ENCODE peak calls at places on chromosome 22, in eight cellular contexts. One of them, this sample, is unnamed.

GRCh38 chr22:18044548-18045271 is 20.3 kb upstream of the MICAL3 start:
- DNase-seq in tibial nerve: peak; percentile 44
- DNase-seq in cardiac muscle cell: peak; percentile 35
- DNase-seq in aorta: no peak
- DNase-seq in A549: no peak
- DNase-seq in upper lobe of right lung: peak; percentile 61
- DNase-seq in GM23248: no peak
- DNase-seq in naive thymus-derived CD4-positive, alpha-beta T cell: no peak
- DNase-seq in this sample: peak; percentile 69

GRCh38 chr22:26429458-26430238 is 588 bp downstream of the ASPHD2 start:
- DNase-seq in tibial nerve: no peak
- DNase-seq in naive thymus-derived CD4-positive, alpha-beta T cell: no peak
- DNase-seq in A549: no peak
- DNase-seq in upper lobe of right lung: no peak
- DNase-seq in cardiac muscle cell: no peak
- DNase-seq in aorta: no peak
- DNase-seq in GM23248: peak; percentile 29
- DNase-seq in this sample: no peak

GRCh38 chr22:33726294-33726711 is 194.0 kb downstream of the LARGE1 start:
- DNase-seq in tibial nerve: no peak
- DNase-seq in cardiac muscle cell: peak; percentile 28
- DNase-seq in A549: no peak
- DNase-seq in naive thymus-derived CD4-positive, alpha-beta T cell: no peak
- DNase-seq in GM23248: peak; percentile 75
- DNase-seq in upper lobe of right lung: no peak
- DNase-seq in aorta: no peak
- DNase-seq in this sample: no peak

GRCh38 chr22:26033586-26033985 is 135.7 kb upstream of the SEZ6L start:
- DNase-seq in naive thymus-derived CD4-positive, alpha-beta T cell: no peak
- DNase-seq in GM23248: no peak
- DNase-seq in A549: no peak
- DNase-seq in cardiac muscle cell: no peak
- DNase-seq in aorta: no peak
- DNase-seq in tibial nerve: no peak
- DNase-seq in upper lobe of right lung: no peak
- DNase-seq in this sample: no peak

GRCh38 chr22:22023581-22024137 is 41.1 kb upstream of the TOP3B start:
- DNase-seq in cardiac muscle cell: no peak
- DNase-seq in upper lobe of right lung: no peak
- DNase-seq in naive thymus-derived CD4-positive, alpha-beta T cell: no peak
- DNase-seq in tibial nerve: no peak
- DNase-seq in aorta: no peak
- DNase-seq in GM23248: no peak
- DNase-seq in A549: no peak
- DNase-seq in this sample: no peak

GRCh38 chr22:38437416-38437815 is 17.6 kb downstream of the KCNJ4 start:
- DNase-seq in naive thymus-derived CD4-positive, alpha-beta T cell: no peak
- DNase-seq in cardiac muscle cell: no peak
- DNase-seq in tibial nerve: no peak
- DNase-seq in aorta: no peak
- DNase-seq in A549: no peak
- DNase-seq in upper lobe of right lung: no peak
- DNase-seq in GM23248: no peak
- DNase-seq in this sample: no peak

GRCh38 chr22:37284807-37285355 is 2.6 kb downstream of the CYTH4 start:
- DNase-seq in upper lobe of right lung: peak; percentile 76
- DNase-seq in naive thymus-derived CD4-positive, alpha-beta T cell: no peak
- DNase-seq in aorta: peak; percentile 88
- DNase-seq in A549: no peak
- DNase-seq in tibial nerve: peak; percentile 45
- DNase-seq in GM23248: no peak
- DNase-seq in cardiac muscle cell: no peak
- DNase-seq in this sample: peak; percentile 25

GRCh38 chr22:45878901-45879551 is 97.9 kb downstream of the WNT7B start:
- DNase-seq in tibial nerve: no peak
- DNase-seq in cardiac muscle cell: no peak
- DNase-seq in upper lobe of right lung: peak; percentile 64
- DNase-seq in GM23248: no peak
- DNase-seq in naive thymus-derived CD4-positive, alpha-beta T cell: no peak
- DNase-seq in A549: no peak
- DNase-seq in aorta: no peak
- DNase-seq in this sample: no peak

GRCh38 chr22:25564979-25565677 is 653 bp downstream of the GRK3 start:
- DNase-seq in naive thymus-derived CD4-positive, alpha-beta T cell: peak; percentile 55
- DNase-seq in cardiac muscle cell: peak; percentile 31
- DNase-seq in aorta: peak; percentile 58
- DNase-seq in GM23248: peak; percentile 42
- DNase-seq in tibial nerve: no peak
- DNase-seq in A549: peak; percentile 3
- DNase-seq in upper lobe of right lung: peak; percentile 78
- DNase-seq in this sample: no peak

GRCh38 chr22:46524203-46524740 is 13.1 kb downstream of the CELSR1 start:
- DNase-seq in cardiac muscle cell: no peak
- DNase-seq in upper lobe of right lung: no peak
- DNase-seq in GM23248: no peak
- DNase-seq in naive thymus-derived CD4-positive, alpha-beta T cell: no peak
- DNase-seq in tibial nerve: no peak
- DNase-seq in aorta: no peak
- DNase-seq in A549: no peak
- DNase-seq in this sample: no peak

GRCh38 chr22:36215976-36216375 is 14.4 kb upstream of the APOL4 start:
- DNase-seq in GM23248: no peak
- DNase-seq in cardiac muscle cell: no peak
- DNase-seq in tibial nerve: no peak
- DNase-seq in naive thymus-derived CD4-positive, alpha-beta T cell: no peak
- DNase-seq in upper lobe of right lung: no peak
- DNase-seq in A549: no peak
- DNase-seq in aorta: no peak
- DNase-seq in this sample: no peak
- H3K27ac ChIP-seq in GM23248: no peak overlapping the region
- H3K27ac ChIP-seq in cardiac muscle cell: no peak overlapping the region
- H3K27ac ChIP-seq in tibial nerve: no peak overlapping the region
- H3K27ac ChIP-seq in naive thymus-derived CD4-positive, alpha-beta T cell: no peak overlapping the region
- H3K27ac ChIP-seq in upper lobe of right lung: no peak overlapping the region
- H3K27ac ChIP-seq in A549: no peak overlapping the region
- H3K27ac ChIP-seq in aorta: no peak overlapping the region
- H3K27ac ChIP-seq in this sample: no peak overlapping the region

DNA sequence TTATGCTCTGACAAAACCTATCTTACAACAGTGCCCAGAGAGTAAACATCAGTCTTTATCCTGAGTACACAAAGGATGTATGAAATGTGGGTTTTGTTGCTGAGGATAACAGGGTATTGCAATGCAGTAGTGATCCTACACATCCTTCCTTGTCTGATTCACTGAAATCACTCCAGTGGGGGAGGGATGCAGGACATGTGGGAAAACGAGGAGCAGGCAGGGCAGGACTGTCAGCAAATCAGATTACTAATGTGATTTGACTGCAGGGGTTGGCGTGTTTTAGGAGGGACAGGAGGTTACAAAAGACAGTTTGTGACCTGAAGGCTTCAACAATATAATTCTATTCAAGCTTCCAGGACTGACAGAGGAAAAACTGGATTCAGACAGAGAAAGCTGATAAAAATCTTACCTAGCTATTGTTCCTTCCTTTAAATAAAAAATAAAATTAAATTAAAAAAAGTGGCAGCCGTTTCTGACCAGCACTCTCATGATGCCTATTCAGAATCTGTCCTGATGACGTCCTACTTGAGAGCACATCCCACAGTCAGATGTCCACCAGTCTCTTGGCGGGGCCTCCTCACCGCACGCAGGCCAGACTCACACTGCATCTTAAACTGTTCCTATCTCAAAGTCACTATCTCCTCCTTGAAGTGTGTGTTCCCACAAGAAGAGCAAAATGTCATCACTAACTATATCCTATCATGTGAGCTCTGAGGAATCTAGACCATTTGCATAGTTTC is 50.6 kb upstream of the MN1 start:
- DNase-seq in A549: no peak
- DNase-seq in aorta: no peak
- DNase-seq in cardiac muscle cell: peak; percentile 67
- DNase-seq in naive thymus-derived CD4-positive, alpha-beta T cell: no peak
- DNase-seq in tibial nerve: no peak
- DNase-seq in GM23248: peak; percentile 37
- DNase-seq in upper lobe of right lung: no peak
- DNase-seq in this sample: no peak
- H3K27ac ChIP-seq in A549: no peak overlapping the region
- H3K27ac ChIP-seq in aorta: no peak overlapping the region
- H3K27ac ChIP-seq in cardiac muscle cell: peak overlapping the region; percentile 42
- H3K27ac ChIP-seq in naive thymus-derived CD4-positive, alpha-beta T cell: no peak overlapping the region
- H3K27ac ChIP-seq in tibial nerve: no peak overlapping the region
- H3K27ac ChIP-seq in GM23248: no peak overlapping the region
- H3K27ac ChIP-seq in upper lobe of right lung: no peak overlapping the region
- H3K27ac ChIP-seq in this sample: no peak overlapping the region

GRCh38 chr22:19085233-19086043 is 36.8 kb downstream of the DGCR2 start:
- DNase-seq in A549: peak; percentile 31
- DNase-seq in naive thymus-derived CD4-positive, alpha-beta T cell: no peak
- DNase-seq in GM23248: peak; percentile 56
- DNase-seq in cardiac muscle cell: peak; percentile 49
- DNase-seq in tibial nerve: no peak
- DNase-seq in upper lobe of right lung: peak; percentile 13
- DNase-seq in aorta: no peak
- DNase-seq in this sample: no peak
- H3K27ac ChIP-seq in A549: no peak overlapping the region
- H3K27ac ChIP-seq in naive thymus-derived CD4-positive, alpha-beta T cell: no peak overlapping the region
- H3K27ac ChIP-seq in GM23248: no peak overlapping the region
- H3K27ac ChIP-seq in cardiac muscle cell: no peak overlapping the region
- H3K27ac ChIP-seq in tibial nerve: peak overlapping the region; percentile 8
- H3K27ac ChIP-seq in upper lobe of right lung: no peak overlapping the region
- H3K27ac ChIP-seq in aorta: no peak overlapping the region
- H3K27ac ChIP-seq in this sample: no peak overlapping the region

DNA sequence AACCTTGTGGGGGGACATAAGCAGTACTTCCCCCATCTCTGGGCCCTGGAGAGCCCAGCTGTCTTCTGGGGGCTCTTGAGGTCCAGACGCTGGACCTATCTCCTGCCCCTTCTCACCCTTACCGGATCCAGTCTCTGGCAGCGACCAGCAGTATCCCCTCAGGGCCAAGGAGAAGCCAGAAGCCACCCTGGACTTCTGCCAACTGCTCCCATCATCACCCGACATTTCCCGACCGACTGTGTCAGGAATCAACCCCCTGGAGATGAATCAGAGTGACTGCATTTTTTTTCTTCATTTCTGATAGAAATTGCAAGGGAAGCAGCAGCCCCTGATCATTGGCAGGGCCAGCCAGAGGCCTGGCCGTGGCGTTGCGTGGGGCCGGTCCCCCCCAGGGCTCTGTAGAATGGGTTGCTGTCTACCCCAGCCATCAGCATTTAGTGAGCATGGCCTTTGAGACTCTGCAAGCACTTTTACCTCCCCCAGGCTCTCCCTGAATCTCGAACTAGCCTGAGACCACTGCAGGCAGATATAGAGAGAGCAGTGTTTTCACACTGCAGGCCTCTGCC is 5.2 kb upstream of the LIF start:
- DNase-seq in A549: no peak
- DNase-seq in GM23248: peak; percentile 62
- DNase-seq in naive thymus-derived CD4-positive, alpha-beta T cell: no peak
- DNase-seq in aorta: no peak
- DNase-seq in tibial nerve: no peak
- DNase-seq in upper lobe of right lung: no peak
- DNase-seq in cardiac muscle cell: peak; percentile 66
- DNase-seq in this sample: no peak
- H3K27ac ChIP-seq in A549: peak overlapping the region; percentile 100
- H3K27ac ChIP-seq in GM23248: no peak overlapping the region
- H3K27ac ChIP-seq in naive thymus-derived CD4-positive, alpha-beta T cell: no peak overlapping the region
- H3K27ac ChIP-seq in aorta: no peak overlapping the region
- H3K27ac ChIP-seq in tibial nerve: peak overlapping the region; percentile 81
- H3K27ac ChIP-seq in upper lobe of right lung: no peak overlapping the region
- H3K27ac ChIP-seq in cardiac muscle cell: no peak overlapping the region
- H3K27ac ChIP-seq in this sample: peak overlapping the region; percentile 64

DNA sequence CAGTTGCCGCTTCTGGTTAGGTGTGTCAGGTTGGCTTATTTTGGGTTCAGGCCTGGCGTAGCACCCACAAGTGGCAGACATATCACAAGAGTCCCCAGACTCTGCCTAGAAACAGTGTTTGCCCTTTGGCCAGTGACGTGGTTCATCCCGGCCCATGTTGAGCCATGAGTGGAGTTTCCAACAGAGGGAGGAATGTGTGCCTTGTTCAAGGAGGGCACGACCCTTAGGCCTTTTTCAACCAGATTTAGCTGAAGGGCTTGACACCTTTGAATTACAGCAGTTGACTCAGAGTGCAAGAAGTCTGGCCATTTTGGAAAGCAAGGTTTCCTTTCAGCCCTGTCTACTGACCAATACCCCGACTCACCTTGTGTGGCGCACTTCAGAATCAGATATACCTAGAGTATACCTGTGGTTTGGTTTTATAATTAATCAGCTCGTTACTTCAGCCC is 15.1 kb upstream of the AIFM3 start:
- DNase-seq in cardiac muscle cell: no peak
- DNase-seq in aorta: no peak
- DNase-seq in A549: no peak
- DNase-seq in GM23248: no peak
- DNase-seq in upper lobe of right lung: no peak
- DNase-seq in naive thymus-derived CD4-positive, alpha-beta T cell: no peak
- DNase-seq in tibial nerve: no peak
- DNase-seq in this sample: peak; percentile 89
- H3K27ac ChIP-seq in cardiac muscle cell: peak overlapping the region; percentile 68
- H3K27ac ChIP-seq in aorta: no peak overlapping the region
- H3K27ac ChIP-seq in A549: peak overlapping the region; percentile 47
- H3K27ac ChIP-seq in GM23248: no peak overlapping the region
- H3K27ac ChIP-seq in upper lobe of right lung: no peak overlapping the region
- H3K27ac ChIP-seq in naive thymus-derived CD4-positive, alpha-beta T cell: no peak overlapping the region
- H3K27ac ChIP-seq in tibial nerve: no peak overlapping the region
- H3K27ac ChIP-seq in this sample: peak overlapping the region; percentile 79

DNA sequence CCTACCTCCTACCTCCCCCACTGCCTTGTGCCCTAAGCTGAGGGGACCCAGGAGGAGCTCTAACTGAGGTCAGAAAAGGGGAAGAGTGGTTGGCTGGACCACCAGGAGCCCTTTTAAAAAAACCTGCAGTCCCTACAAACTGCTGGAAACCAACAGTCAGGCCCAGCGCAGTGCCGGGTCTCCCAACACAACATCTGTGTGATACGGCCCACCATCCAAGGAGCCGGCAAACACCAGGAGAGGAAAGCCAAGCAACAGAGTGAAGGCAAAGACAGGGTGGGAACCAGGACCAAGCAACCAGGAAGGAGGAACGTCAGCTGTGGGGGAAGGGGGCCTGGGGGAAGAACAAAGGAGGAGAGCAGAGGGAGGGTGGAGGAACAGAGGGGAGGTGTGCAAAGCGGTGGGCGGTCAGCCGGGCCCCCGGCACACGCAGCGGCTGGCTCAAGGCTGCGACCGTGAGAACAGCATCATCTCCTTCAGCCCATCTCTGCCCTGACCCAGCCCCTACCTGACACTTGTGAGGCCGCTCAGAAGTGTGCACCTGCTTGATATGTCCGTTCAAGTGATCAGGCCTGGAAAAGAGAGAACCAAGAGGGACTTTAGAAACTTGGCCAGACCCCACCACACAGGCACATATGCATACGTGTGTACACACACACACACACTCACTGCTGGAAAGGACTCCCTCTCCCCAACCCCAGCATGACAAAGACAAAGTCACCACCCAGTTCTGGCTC is 3.6 kb downstream of the PATZ1 start:
- DNase-seq in GM23248: no peak
- DNase-seq in tibial nerve: no peak
- DNase-seq in upper lobe of right lung: no peak
- DNase-seq in aorta: no peak
- DNase-seq in naive thymus-derived CD4-positive, alpha-beta T cell: no peak
- DNase-seq in cardiac muscle cell: no peak
- DNase-seq in A549: no peak
- DNase-seq in this sample: no peak
- H3K27ac ChIP-seq in GM23248: no peak overlapping the region
- H3K27ac ChIP-seq in tibial nerve: peak overlapping the region; percentile 88
- H3K27ac ChIP-seq in upper lobe of right lung: peak overlapping the region; percentile 70
- H3K27ac ChIP-seq in aorta: no peak overlapping the region
- H3K27ac ChIP-seq in naive thymus-derived CD4-positive, alpha-beta T cell: peak overlapping the region; percentile 74
- H3K27ac ChIP-seq in cardiac muscle cell: no peak overlapping the region
- H3K27ac ChIP-seq in A549: no peak overlapping the region
- H3K27ac ChIP-seq in this sample: no peak overlapping the region